ENCODE peak calls at places on chromosomes 16 and 17, in ten cellular contexts. One of them, this sample, is unnamed.

GRCh38 chr16:4578961-4579530 is 22.9 kb downstream of the C16orf96 start:
- DNase-seq in neural crest cell: no peak
- DNase-seq in NCI-H2029: peak; percentile 77
- DNase-seq in RPMI8226: peak; percentile 91
- DNase-seq in AG20443: no peak
- DNase-seq in non-pigmented ciliary epithelial cell: no peak
- DNase-seq in nephron progenitor cell: no peak
- DNase-seq in gastrocnemius medialis: no peak
- DNase-seq in IMR-90: no peak
- DNase-seq in NCI-H1105 treated with DMSO at 0.1 percent for 48 hours: peak; percentile 14
- DNase-seq in this sample: no peak

GRCh38 chr16:23362460-23363317 is 60.6 kb downstream of the SCNN1B start:
- DNase-seq in neural crest cell: no peak
- DNase-seq in NCI-H2029: peak; percentile 92
- DNase-seq in RPMI8226: no peak
- DNase-seq in AG20443: no peak
- DNase-seq in non-pigmented ciliary epithelial cell: no peak
- DNase-seq in nephron progenitor cell: no peak
- DNase-seq in gastrocnemius medialis: peak; percentile 64
- DNase-seq in IMR-90: no peak
- DNase-seq in NCI-H1105 treated with DMSO at 0.1 percent for 48 hours: peak; percentile 79
- DNase-seq in this sample: peak; percentile 65

GRCh38 chr16:85126731-85127662 is 14.7 kb upstream of the CIBAR2 start:
- DNase-seq in neural crest cell: no peak
- DNase-seq in NCI-H2029: no peak
- DNase-seq in RPMI8226: no peak
- DNase-seq in AG20443: peak; percentile 77
- DNase-seq in non-pigmented ciliary epithelial cell: peak; percentile 81
- DNase-seq in nephron progenitor cell: peak; percentile 74
- DNase-seq in gastrocnemius medialis: peak; percentile 89
- DNase-seq in IMR-90: peak; percentile 93
- DNase-seq in NCI-H1105 treated with DMSO at 0.1 percent for 48 hours: peak; percentile 4
- DNase-seq in this sample: no peak

GRCh38 chr17:73283841-73284282 is 22.2 kb upstream of the CPSF4L start:
- DNase-seq in neural crest cell: peak; percentile 56
- DNase-seq in NCI-H2029: no peak
- DNase-seq in RPMI8226: no peak
- DNase-seq in AG20443: no peak
- DNase-seq in non-pigmented ciliary epithelial cell: no peak
- DNase-seq in nephron progenitor cell: peak; percentile 84
- DNase-seq in gastrocnemius medialis: peak; percentile 53
- DNase-seq in IMR-90: no peak
- DNase-seq in NCI-H1105 treated with DMSO at 0.1 percent for 48 hours: no peak
- DNase-seq in this sample: no peak

GRCh38 chr17:7290685-7291084 is 3.8 kb downstream of the YBX2 start:
- DNase-seq in neural crest cell: no peak
- DNase-seq in NCI-H2029: no peak
- DNase-seq in RPMI8226: no peak
- DNase-seq in AG20443: peak; percentile 3
- DNase-seq in non-pigmented ciliary epithelial cell: no peak
- DNase-seq in nephron progenitor cell: no peak
- DNase-seq in gastrocnemius medialis: peak; percentile 58
- DNase-seq in IMR-90: no peak
- DNase-seq in NCI-H1105 treated with DMSO at 0.1 percent for 48 hours: no peak
- DNase-seq in this sample: no peak

GRCh38 chr16:10964039-10964890 is 19.9 kb downstream of the CLEC16A start:
- DNase-seq in neural crest cell: peak; percentile 91
- DNase-seq in NCI-H2029: peak; percentile 70
- DNase-seq in RPMI8226: peak; percentile 82
- DNase-seq in AG20443: peak; percentile 91
- DNase-seq in non-pigmented ciliary epithelial cell: no peak
- DNase-seq in nephron progenitor cell: peak; percentile 91
- DNase-seq in gastrocnemius medialis: peak; percentile 76
- DNase-seq in IMR-90: peak; percentile 86
- DNase-seq in NCI-H1105 treated with DMSO at 0.1 percent for 48 hours: peak; percentile 78
- DNase-seq in this sample: peak; percentile 71

GRCh38 chr17:62693616-62694415 is 66.3 kb downstream of the MRC2 start:
- DNase-seq in neural crest cell: no peak
- DNase-seq in NCI-H2029: no peak
- DNase-seq in RPMI8226: no peak
- DNase-seq in AG20443: no peak
- DNase-seq in non-pigmented ciliary epithelial cell: no peak
- DNase-seq in nephron progenitor cell: no peak
- DNase-seq in gastrocnemius medialis: no peak
- DNase-seq in IMR-90: no peak
- DNase-seq in NCI-H1105 treated with DMSO at 0.1 percent for 48 hours: no peak
- DNase-seq in this sample: no peak

GRCh38 chr17:51597340-51597739 is 337.0 kb downstream of the UTP18 start:
- DNase-seq in neural crest cell: no peak
- DNase-seq in NCI-H2029: no peak
- DNase-seq in RPMI8226: no peak
- DNase-seq in AG20443: no peak
- DNase-seq in non-pigmented ciliary epithelial cell: no peak
- DNase-seq in nephron progenitor cell: no peak
- DNase-seq in gastrocnemius medialis: no peak
- DNase-seq in IMR-90: no peak
- DNase-seq in NCI-H1105 treated with DMSO at 0.1 percent for 48 hours: no peak
- DNase-seq in this sample: no peak

GRCh38 chr16:49513040-49513439 is 139.4 kb downstream of the C16orf78 start:
- DNase-seq in neural crest cell: no peak
- DNase-seq in NCI-H2029: no peak
- DNase-seq in RPMI8226: peak; percentile 65
- DNase-seq in AG20443: no peak
- DNase-seq in non-pigmented ciliary epithelial cell: no peak
- DNase-seq in nephron progenitor cell: no peak
- DNase-seq in gastrocnemius medialis: peak; percentile 47
- DNase-seq in IMR-90: no peak
- DNase-seq in NCI-H1105 treated with DMSO at 0.1 percent for 48 hours: no peak
- DNase-seq in this sample: peak; percentile 21

GRCh38 chr17:79707931-79708891 is 22.5 kb upstream of the ENPP7 start:
- DNase-seq in neural crest cell: peak; percentile 79
- DNase-seq in NCI-H2029: peak; percentile 11
- DNase-seq in RPMI8226: peak; percentile 56
- DNase-seq in AG20443: peak; percentile 78
- DNase-seq in non-pigmented ciliary epithelial cell: no peak
- DNase-seq in nephron progenitor cell: peak; percentile 81
- DNase-seq in gastrocnemius medialis: no peak
- DNase-seq in IMR-90: peak; percentile 38
- DNase-seq in NCI-H1105 treated with DMSO at 0.1 percent for 48 hours: peak; percentile 10
- DNase-seq in this sample: peak; percentile 25

GRCh38 chr17:49069585-49070273 is 62.8 kb upstream of the B4GALNT2 start:
- DNase-seq in neural crest cell: no peak
- DNase-seq in NCI-H2029: no peak
- DNase-seq in RPMI8226: no peak
- DNase-seq in AG20443: no peak
- DNase-seq in non-pigmented ciliary epithelial cell: no peak
- DNase-seq in nephron progenitor cell: no peak
- DNase-seq in gastrocnemius medialis: no peak
- DNase-seq in IMR-90: peak; percentile 16
- DNase-seq in NCI-H1105 treated with DMSO at 0.1 percent for 48 hours: no peak
- DNase-seq in this sample: no peak

GRCh38 chr16:25006504-25007055 is 8.6 kb downstream of the ARHGAP17 start:
- DNase-seq in neural crest cell: no peak
- DNase-seq in NCI-H2029: no peak
- DNase-seq in RPMI8226: no peak
- DNase-seq in AG20443: peak; percentile 59
- DNase-seq in non-pigmented ciliary epithelial cell: no peak
- DNase-seq in nephron progenitor cell: peak; percentile 12
- DNase-seq in gastrocnemius medialis: no peak
- DNase-seq in IMR-90: peak; percentile 71
- DNase-seq in NCI-H1105 treated with DMSO at 0.1 percent for 48 hours: no peak
- DNase-seq in this sample: no peak

GRCh38 chr17:16001498-16001897 is 1.9 kb downstream of the TTC19 start:
- DNase-seq in neural crest cell: no peak
- DNase-seq in NCI-H2029: no peak
- DNase-seq in RPMI8226: no peak
- DNase-seq in AG20443: no peak
- DNase-seq in non-pigmented ciliary epithelial cell: no peak
- DNase-seq in nephron progenitor cell: no peak
- DNase-seq in gastrocnemius medialis: no peak
- DNase-seq in IMR-90: no peak
- DNase-seq in NCI-H1105 treated with DMSO at 0.1 percent for 48 hours: no peak
- DNase-seq in this sample: no peak

GRCh38 chr17:40363480-40363838 is 1.1 kb downstream of the GJD3 start:
- DNase-seq in neural crest cell: no peak
- DNase-seq in NCI-H2029: peak; percentile 10
- DNase-seq in RPMI8226: no peak
- DNase-seq in AG20443: peak; percentile 66
- DNase-seq in non-pigmented ciliary epithelial cell: no peak
- DNase-seq in nephron progenitor cell: no peak
- DNase-seq in gastrocnemius medialis: no peak
- DNase-seq in IMR-90: no peak
- DNase-seq in NCI-H1105 treated with DMSO at 0.1 percent for 48 hours: no peak
- DNase-seq in this sample: no peak

GRCh38 chr16:4327782-4328579 is 12.1 kb downstream of the GLIS2 start:
- DNase-seq in neural crest cell: peak; percentile 68
- DNase-seq in NCI-H2029: peak; percentile 53
- DNase-seq in RPMI8226: peak; percentile 37
- DNase-seq in AG20443: peak; percentile 86
- DNase-seq in non-pigmented ciliary epithelial cell: no peak
- DNase-seq in nephron progenitor cell: peak; percentile 79
- DNase-seq in gastrocnemius medialis: peak; percentile 52
- DNase-seq in IMR-90: peak; percentile 69
- DNase-seq in NCI-H1105 treated with DMSO at 0.1 percent for 48 hours: no peak
- DNase-seq in this sample: peak; percentile 67

GRCh38 chr17:67474081-67474661 is 97.1 kb downstream of the PITPNC1 start:
- DNase-seq in neural crest cell: no peak
- DNase-seq in NCI-H2029: no peak
- DNase-seq in RPMI8226: no peak
- DNase-seq in AG20443: peak; percentile 86
- DNase-seq in non-pigmented ciliary epithelial cell: no peak
- DNase-seq in nephron progenitor cell: no peak
- DNase-seq in gastrocnemius medialis: no peak
- DNase-seq in IMR-90: peak; percentile 39
- DNase-seq in NCI-H1105 treated with DMSO at 0.1 percent for 48 hours: no peak
- DNase-seq in this sample: no peak

GRCh38 chr16:53502331-53503269 is at the start of gene AKTIP:
- DNase-seq in neural crest cell: no peak
- DNase-seq in NCI-H2029: no peak
- DNase-seq in RPMI8226: peak; percentile 85
- DNase-seq in AG20443: peak; percentile 26
- DNase-seq in non-pigmented ciliary epithelial cell: no peak
- DNase-seq in nephron progenitor cell: peak; percentile 45
- DNase-seq in gastrocnemius medialis: peak; percentile 79
- DNase-seq in IMR-90: peak; percentile 52
- DNase-seq in NCI-H1105 treated with DMSO at 0.1 percent for 48 hours: no peak
- DNase-seq in this sample: no peak

GRCh38 chr16:89689142-89689541 is 2.7 kb downstream of the CDK10 start:
- DNase-seq in neural crest cell: no peak
- DNase-seq in NCI-H2029: no peak
- DNase-seq in RPMI8226: no peak
- DNase-seq in AG20443: no peak
- DNase-seq in non-pigmented ciliary epithelial cell: no peak
- DNase-seq in nephron progenitor cell: no peak
- DNase-seq in gastrocnemius medialis: no peak
- DNase-seq in IMR-90: no peak
- DNase-seq in NCI-H1105 treated with DMSO at 0.1 percent for 48 hours: no peak
- DNase-seq in this sample: no peak

GRCh38 chr17:9370464-9370863 is 205.2 kb downstream of the STX8 start:
- DNase-seq in neural crest cell: no peak
- DNase-seq in NCI-H2029: no peak
- DNase-seq in RPMI8226: no peak
- DNase-seq in AG20443: no peak
- DNase-seq in non-pigmented ciliary epithelial cell: peak; percentile 19
- DNase-seq in nephron progenitor cell: no peak
- DNase-seq in gastrocnemius medialis: no peak
- DNase-seq in IMR-90: peak; percentile 62
- DNase-seq in NCI-H1105 treated with DMSO at 0.1 percent for 48 hours: peak; percentile 69
- DNase-seq in this sample: no peak

GRCh38 chr16:8109510-8110369 is 480.6 kb downstream of the TMEM114 start:
- DNase-seq in neural crest cell: no peak
- DNase-seq in NCI-H2029: no peak
- DNase-seq in RPMI8226: peak; percentile 54
- DNase-seq in AG20443: no peak
- DNase-seq in non-pigmented ciliary epithelial cell: no peak
- DNase-seq in nephron progenitor cell: no peak
- DNase-seq in gastrocnemius medialis: no peak
- DNase-seq in IMR-90: no peak
- DNase-seq in NCI-H1105 treated with DMSO at 0.1 percent for 48 hours: no peak
- DNase-seq in this sample: peak; percentile 2

GRCh38 chr16:67954421-67955196 is 10.7 kb upstream of the LCAT start:
- DNase-seq in neural crest cell: no peak
- DNase-seq in NCI-H2029: no peak
- DNase-seq in RPMI8226: no peak
- DNase-seq in AG20443: no peak
- DNase-seq in non-pigmented ciliary epithelial cell: no peak
- DNase-seq in nephron progenitor cell: no peak
- DNase-seq in gastrocnemius medialis: no peak
- DNase-seq in IMR-90: no peak
- DNase-seq in NCI-H1105 treated with DMSO at 0.1 percent for 48 hours: no peak
- DNase-seq in this sample: no peak

GRCh38 chr16:2966803-2967184 is 2.4 kb upstream of the PAQR4 start:
- DNase-seq in neural crest cell: no peak
- DNase-seq in NCI-H2029: no peak
- DNase-seq in RPMI8226: no peak
- DNase-seq in AG20443: peak; percentile 48
- DNase-seq in non-pigmented ciliary epithelial cell: no peak
- DNase-seq in nephron progenitor cell: no peak
- DNase-seq in gastrocnemius medialis: no peak
- DNase-seq in IMR-90: no peak
- DNase-seq in NCI-H1105 treated with DMSO at 0.1 percent for 48 hours: no peak
- DNase-seq in this sample: no peak

GRCh38 chr17:7398612-7399011 is 4.3 kb upstream of the PLSCR3 start:
- DNase-seq in neural crest cell: no peak
- DNase-seq in NCI-H2029: no peak
- DNase-seq in RPMI8226: no peak
- DNase-seq in AG20443: no peak
- DNase-seq in non-pigmented ciliary epithelial cell: no peak
- DNase-seq in nephron progenitor cell: no peak
- DNase-seq in gastrocnemius medialis: no peak
- DNase-seq in IMR-90: no peak
- DNase-seq in NCI-H1105 treated with DMSO at 0.1 percent for 48 hours: no peak
- DNase-seq in this sample: no peak

GRCh38 chr17:71764507-71764906 is 356.3 kb upstream of the SOX9 start:
- DNase-seq in neural crest cell: peak; percentile 32
- DNase-seq in NCI-H2029: no peak
- DNase-seq in RPMI8226: peak; percentile 39
- DNase-seq in AG20443: peak; percentile 10
- DNase-seq in non-pigmented ciliary epithelial cell: no peak
- DNase-seq in nephron progenitor cell: peak; percentile 30
- DNase-seq in gastrocnemius medialis: no peak
- DNase-seq in IMR-90: no peak
- DNase-seq in NCI-H1105 treated with DMSO at 0.1 percent for 48 hours: no peak
- DNase-seq in this sample: no peak

GRCh38 chr17:7204828-7205461 is 14.7 kb downstream of the DLG4 start:
- DNase-seq in neural crest cell: peak; percentile 92
- DNase-seq in NCI-H2029: peak; percentile 30
- DNase-seq in RPMI8226: peak; percentile 63
- DNase-seq in AG20443: peak; percentile 94
- DNase-seq in non-pigmented ciliary epithelial cell: no peak
- DNase-seq in nephron progenitor cell: peak; percentile 97
- DNase-seq in gastrocnemius medialis: peak; percentile 58
- DNase-seq in IMR-90: peak; percentile 85
- DNase-seq in NCI-H1105 treated with DMSO at 0.1 percent for 48 hours: peak; percentile 99
- DNase-seq in this sample: peak; percentile 91

GRCh38 chr17:71777048-71777638 is 343.7 kb upstream of the SOX9 start:
- DNase-seq in neural crest cell: no peak
- DNase-seq in NCI-H2029: no peak
- DNase-seq in RPMI8226: no peak
- DNase-seq in AG20443: no peak
- DNase-seq in non-pigmented ciliary epithelial cell: no peak
- DNase-seq in nephron progenitor cell: no peak
- DNase-seq in gastrocnemius medialis: no peak
- DNase-seq in IMR-90: no peak
- DNase-seq in NCI-H1105 treated with DMSO at 0.1 percent for 48 hours: no peak
- DNase-seq in this sample: no peak